ENCODE peak calls at places on chromosomes 6 and 20, in four cellular contexts. C is GM23338; K is HT-29; Q is activated gamma-delta T cell treated with anti-CD3 and anti-CD28 coated beads, Interleukin-2, amount 50 U/mL, for 16 hours. T is an unnamed sample.

GRCh38 chr6:170124836-170125235 is 166.0 kb downstream of the DLL1 start:
- DNase-seq in C (no peak), K (peak; percentile 6), Q (no peak), T (no peak)

GRCh38 chr20:21512634-21513180 is 1.2 kb downstream of the NKX2-2 start:
- DNase-seq in C (no peak), K (no peak), Q (no peak), T (no peak)

GRCh38 chr6:680666-681374 is 12.1 kb downstream of the EXOC2 start:
- DNase-seq in C (no peak), K (no peak), Q (no peak), T (no peak)

GRCh38 chr6:74657033-74657432 is 548.8 kb downstream of the COL12A1 start:
- DNase-seq in C (no peak), K (no peak), Q (no peak), T (no peak)

GRCh38 chr20:48695255-48695654 is 132.5 kb downstream of the PREX1 start:
- DNase-seq in C (no peak), K (no peak), Q (no peak), T (no peak)

GRCh38 chr20:36833275-36834020 is 42.5 kb upstream of the TLDC2 start:
- DNase-seq in C (no peak), K (no peak), Q (no peak), T (no peak)

GRCh38 chr6:33424855-33425667 is 5.2 kb downstream of the SYNGAP1 start:
- DNase-seq in C (no peak), K (no peak), Q (no peak), T (no peak)

GRCh38 chr6:52331793-52332457 is 30.0 kb upstream of the PAQR8 start:
- DNase-seq in C (no peak), K (no peak), Q (no peak), T (no peak)

GRCh38 chr20:18857640-18858039 is 44.1 kb downstream of the SCP2D1 start:
- DNase-seq in C (no peak), K (no peak), Q (no peak), T (peak; percentile 69)

GRCh38 chr6:33451606-33452005 is 2.8 kb upstream of the ZBTB9 start:
- DNase-seq in C (no peak), K (no peak), Q (no peak), T (no peak)

GRCh38 chr20:61572312-61572711 is 320.3 kb downstream of the CDH4 start:
- DNase-seq in C (no peak), K (no peak), Q (no peak), T (no peak)

T was measured in epithelial cell of proximal tubule.